ENCODE peak calls at places on chromosomes 3 and 15, in five cellular contexts. M, F, J, I and N are unnamed samples.

GRCh38 chr3:149371001-149371722 is 6.3 kb downstream of the TM4SF1 start:
- DNase-seq in M (no peak), I (peak), J (no peak), F (no peak), N (no peak)

GRCh38 chr3:52469001-52469400 is 13.6 kb downstream of the NISCH start:
- DNase-seq in F (no peak), I (no peak), J (no peak), M (no peak), N (no peak)

GRCh38 chr3:151171145-151171544 is 31.9 kb downstream of the GPR171 start:
- DNase-seq in M (no peak), I (peak), F (no peak), J (no peak), N (no peak)

GRCh38 chr15:83762367-83762766 is 108.4 kb downstream of the ADAMTSL3 start:
- DNase-seq in M (no peak), I (no peak), F (no peak), J (no peak), N (no peak)

GRCh38 chr3:57173687-57174086 is 8.5 kb upstream of the IL17RD start:
- DNase-seq in F (no peak), J (no peak), M (no peak), I (no peak), N (no peak)

GRCh38 chr3:52670621-52671521 is 14.8 kb downstream of the PBRM1 start:
- DNase-seq in M (no peak), F (no peak), J (no peak), I (peak), N (peak)

GRCh38 chr3:61780455-61781239 is 219.3 kb downstream of the PTPRG start:
- DNase-seq in M (no peak), I (no peak), J (no peak), F (no peak), N (no peak)

GRCh38 chr3:196965112-196965803 is 3.4 kb downstream of the PIGZ start:
- DNase-seq in M (no peak), J (no peak), F (no peak), I (no peak), N (no peak)

GRCh38 chr3:197468866-197469382 is 86.8 kb downstream of the BDH1 start:
- DNase-seq in M (no peak), J (no peak), I (peak), F (no peak), N (no peak)

GRCh38 chr15:62494144-62494543 is 329.1 kb upstream of the C2CD4B start:
- DNase-seq in J (peak), F (no peak), M (no peak), I (no peak), N (no peak)

GRCh38 chr3:20573175-20573574 is 387.2 kb upstream of the SGO1 start:
- DNase-seq in F (no peak), M (no peak), J (no peak), I (no peak), N (no peak)

GRCh38 chr3:141421186-141421585 is 52.9 kb downstream of the ZBTB38 start:
- DNase-seq in M (no peak), I (no peak), J (no peak), F (no peak), N (no peak)

GRCh38 chr3:123092243-123092642 is 25.4 kb downstream of the PDIA5 start:
- DNase-seq in F (no peak), M (no peak), I (no peak), J (no peak), N (no peak)

GRCh38 chr15:87871738-87872315 is 384.7 kb downstream of the NTRK3 start:
- DNase-seq in J (no peak), F (no peak), I (no peak), M (no peak), N (no peak)

GRCh38 chr3:180707921-180708320 is 28.6 kb upstream of the CCDC39 start:
- DNase-seq in I (no peak), J (no peak), M (no peak), F (no peak), N (no peak)

GRCh38 chr3:55579499-55579898 is 92.4 kb upstream of the WNT5A start:
- DNase-seq in F (no peak), M (no peak), J (no peak), I (no peak), N (no peak)

GRCh38 chr3:126423191-126424038 is 28.7 kb downstream of the CFAP100 start:
- DNase-seq in F (no peak), J (peak), I (no peak), M (no peak), N (no peak)

GRCh38 chr3:62557450-62557849 is 184.1 kb upstream of the FEZF2 start:
- DNase-seq in J (no peak), M (no peak), F (no peak), I (no peak), N (no peak)

GRCh38 chr3:162007722-162008121 is 511.1 kb downstream of the OTOL1 start:
- DNase-seq in I (no peak), M (no peak), J (no peak), F (no peak), N (no peak)

GRCh38 chr15:48147358-48147757 is 26.6 kb downstream of the SLC24A5 start:
- DNase-seq in M (no peak), I (no peak), F (no peak), J (no peak), N (no peak)

GRCh38 chr3:125591116-125591755 is 4.1 kb downstream of the OSBPL11 start:
- DNase-seq in F (no peak), I (no peak), J (peak), M (no peak), N (no peak)

GRCh38 chr15:61195116-61196002 is 33.7 kb downstream of the RORA start:
- DNase-seq in I (peak), F (peak), M (peak), J (peak), N (peak)

GRCh38 chr3:150961949-150962348 is 10.6 kb downstream of the CLRN1 start:
- DNase-seq in M (no peak), J (no peak), F (peak), I (no peak), N (no peak)

GRCh38 chr3:156611870-156612494 is 57.1 kb upstream of the SSR3 start:
- DNase-seq in M (no peak), I (no peak), F (no peak), J (no peak), N (no peak)
- TF ChIP-seq FOXM1 in M (no peak), I (no peak), F (no peak), J (no peak), N (no peak)

DNA sequence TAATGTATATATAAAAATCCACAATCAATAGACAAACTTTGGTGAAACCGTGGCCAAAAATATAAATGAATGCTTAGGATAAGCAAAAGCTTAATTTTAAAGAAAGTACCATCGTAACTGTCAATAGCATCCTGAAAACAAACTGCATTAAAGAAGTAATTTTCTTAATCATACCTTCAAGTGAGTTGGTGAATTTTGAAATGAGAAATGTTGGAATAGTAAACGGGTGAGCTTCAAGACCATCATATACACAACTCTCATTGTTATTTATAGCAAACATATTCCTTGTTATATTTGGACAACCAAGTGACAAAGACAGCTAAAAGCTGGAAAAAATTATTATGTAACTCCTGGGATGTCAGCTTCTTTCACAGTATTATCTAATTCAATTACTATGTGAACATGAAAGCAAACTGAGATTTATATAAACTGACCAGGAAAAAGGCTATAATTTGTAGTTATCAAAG is 3.7 kb downstream of the DAZL start:
- DNase-seq in J (no peak), F (no peak), M (no peak), I (no peak), N (no peak)
- TF ChIP-seq FOXM1 in J (no peak), F (no peak), M (no peak), I (no peak), N (no peak)

GRCh38 chr3:66115858-66116654 is 77.3 kb upstream of the MAGI1 start:
- DNase-seq in I (peak), M (no peak), F (no peak), J (peak), N (no peak)

GRCh38 chr3:66107855-66108254 is 69.1 kb upstream of the MAGI1 start:
- DNase-seq in M (no peak), J (peak), I (no peak), F (no peak), N (no peak)

GRCh38 chr3:66110840-66111239 is 72.1 kb upstream of the MAGI1 start:
- DNase-seq in F (no peak), J (no peak), M (no peak), I (peak), N (no peak)

DNA sequence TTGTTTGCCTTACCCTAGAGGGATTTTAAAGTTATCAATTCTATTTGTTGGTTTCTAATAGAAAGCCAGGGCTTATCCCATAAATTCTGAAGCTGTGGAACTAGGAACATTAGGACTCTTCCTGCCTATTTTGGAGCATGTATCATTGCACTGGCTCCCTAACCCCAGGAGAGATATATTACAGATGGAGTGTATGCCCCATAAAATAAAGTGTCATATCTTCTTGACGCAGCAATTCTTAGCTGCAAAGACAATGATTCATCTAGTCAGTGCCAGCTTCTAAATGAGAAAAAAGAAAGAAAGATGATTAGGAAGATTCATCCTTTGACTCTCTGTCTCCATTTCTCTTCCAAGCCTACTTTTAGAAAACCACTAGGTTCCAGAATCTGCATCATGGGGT is 74.8 kb upstream of the MAGI1 start:
- DNase-seq in I (no peak), J (no peak), F (no peak), M (no peak), N (no peak)
- TF ChIP-seq FOXM1 in I (no peak), J (no peak), F (no peak), M (no peak), N (no peak)

DNA sequence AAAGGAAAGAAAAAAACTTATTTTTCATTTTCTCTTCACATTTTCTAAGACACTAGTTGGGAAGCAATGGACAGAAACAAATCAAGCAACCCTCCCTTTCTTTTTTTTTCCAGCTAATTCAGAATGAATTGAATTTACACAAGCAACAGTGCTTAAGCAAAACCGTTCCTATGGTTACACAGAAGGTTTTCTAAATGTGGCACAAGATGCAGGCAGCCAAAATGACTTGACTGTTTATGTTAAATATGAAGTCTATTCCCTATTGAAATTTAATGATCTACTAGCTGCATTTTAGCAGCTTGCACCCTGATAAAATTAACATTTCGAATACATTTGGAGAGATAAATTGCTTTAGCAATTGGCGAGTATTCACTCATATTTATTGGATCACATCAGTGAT is 463.8 kb upstream of the KCNMB2 start:
- DNase-seq in I (no peak), F (no peak), J (no peak), M (no peak), N (no peak)
- TF ChIP-seq FOXM1 in I (no peak), F (no peak), J (no peak), M (no peak), N (no peak)

GRCh38 chr15:67855842-67856241 is 16.0 kb upstream of the RNU6-1 start:
- DNase-seq in I (no peak), F (no peak), J (no peak), M (no peak), N (peak)
- TF ChIP-seq FOXM1 in I (no peak), F (no peak), J (no peak), M (no peak), N (no peak)